ENCODE peak calls at places on chromosomes 2 and 18, in nine cellular contexts. C is breast epithelium, E is HCT116, L is GM12878, J is sigmoid colon, P is prostate gland, Z is K562, W is Panc1, H is spleen. X is an unnamed sample.
A peak's percentile ranks its signal among the peaks of the same experiment; 100 is the strongest.

GRCh38 chr2:166373951-166374350 is 1.8 kb downstream of the SCN9A start:
- DNase-seq in E (no peak), C (no peak), H (no peak), L (no peak), J (no peak), Z (peak; percentile 84), W (no peak), P (no peak), X (peak; percentile 9)

GRCh38 chr2:228657807-228658402 is 476.4 kb upstream of the SPHKAP start:
- DNase-seq in E (peak; percentile 24), H (no peak), Z (no peak), P (no peak), J (no peak), C (no peak), L (peak; percentile 3), W (peak; percentile 10), X (no peak)

GRCh38 chr2:48195168-48195567 is 288.9 kb upstream of the FBXO11 start:
- DNase-seq in P (no peak), L (no peak), Z (no peak), E (no peak), W (no peak), J (no peak), H (no peak), C (no peak), X (no peak)

GRCh38 chr18:78133729-78134128 is 845.9 kb upstream of the SALL3 start:
- DNase-seq in L (no peak), E (no peak), Z (no peak), H (no peak), W (no peak), J (no peak), P (no peak), C (no peak), X (no peak)

GRCh38 chr2:1649103-1649870 is 95.0 kb downstream of the PXDN start:
- DNase-seq in C (no peak), W (no peak), H (peak; percentile 66), E (no peak), L (no peak), Z (no peak), P (no peak), J (peak; percentile 66), X (no peak)

GRCh38 chr2:180016937-180017336 is 9.8 kb upstream of the CWC22 start:
- DNase-seq in H (no peak), E (no peak), C (no peak), L (no peak), J (no peak), W (no peak), Z (no peak), P (no peak), X (no peak)

GRCh38 chr2:226660524-226660923 is 139.1 kb downstream of the IRS1 start:
- DNase-seq in H (no peak), L (no peak), Z (no peak), P (no peak), E (no peak), W (no peak), C (peak; percentile 62), J (peak; percentile 85), X (peak; percentile 42)

GRCh38 chr2:217166241-217166640 is 306.4 kb upstream of the TNP1 start:
- DNase-seq in C (no peak), Z (peak; percentile 21), E (peak; percentile 32), W (peak; percentile 1), P (no peak), H (no peak), L (peak; percentile 15), J (no peak), X (no peak)

DNA sequence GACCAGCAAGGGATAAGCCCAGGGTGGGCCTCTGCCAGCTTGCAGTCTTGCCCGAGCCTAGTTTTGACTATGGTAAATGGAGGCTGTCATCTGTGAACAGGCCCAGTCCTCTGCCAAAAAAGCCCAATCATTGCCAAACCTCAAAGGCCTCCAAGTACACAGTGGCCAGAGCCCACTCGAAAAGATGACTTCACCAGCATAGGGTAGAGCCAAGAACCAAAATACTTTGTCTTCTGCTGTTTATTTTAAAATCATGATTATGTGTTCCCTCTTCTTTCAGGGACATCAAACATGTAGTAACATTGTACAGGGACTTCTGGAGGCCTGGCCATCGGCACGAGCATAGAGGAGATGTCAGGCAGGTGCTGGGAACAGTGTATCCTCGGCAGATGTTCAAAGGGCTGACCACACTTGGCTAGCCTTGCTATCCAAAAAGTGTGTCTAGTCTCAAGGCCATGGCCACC is 65.9 kb downstream of the TTC32 start:
- DNase-seq in L (no peak), P (no peak), Z (no peak), E (no peak), W (no peak), C (peak; percentile 75), J (peak; percentile 88), H (no peak), X (no peak)
- TF ChIP-seq POLR2AphosphoS5 in L (no peak), P (peak; percentile 77), Z (no peak), E (no peak), W (no peak), C (no peak), J (peak; percentile 99), H (no peak), X (peak; percentile 93)

DNA sequence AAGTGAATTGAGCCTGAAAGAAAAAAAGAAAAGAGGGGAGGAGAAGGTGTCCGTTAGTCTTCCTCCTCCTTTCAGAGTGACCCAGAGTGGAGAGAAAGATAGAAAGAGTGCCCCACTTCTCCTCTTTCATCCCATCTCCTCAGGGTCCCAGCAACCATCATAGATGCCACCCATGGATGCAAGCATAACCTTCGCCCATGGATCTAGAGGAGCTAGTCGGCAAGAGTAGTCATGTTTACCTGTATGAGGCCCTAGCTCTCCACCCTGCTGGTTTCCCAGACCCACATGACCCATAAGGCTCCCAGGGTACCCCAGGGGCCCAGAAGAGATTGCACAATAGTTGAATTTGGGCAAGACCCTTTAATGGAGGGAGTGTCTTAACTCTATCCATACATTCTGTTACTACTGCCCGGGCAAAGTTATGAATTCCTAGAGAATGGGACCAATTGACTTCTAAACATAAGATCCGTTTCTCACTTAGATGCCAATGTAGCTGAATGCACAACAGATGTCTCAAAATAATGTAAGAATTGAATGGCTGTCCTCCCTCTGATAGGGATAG is 56.1 kb upstream of the CDCA7 start:
- DNase-seq in Z (peak; percentile 23), P (no peak), W (no peak), E (peak; percentile 33), L (no peak), H (no peak), J (no peak), C (no peak), X (no peak)
- H3K4me1 ChIP-seq in Z (peaks cover 6% of the 10 kb centered on the region), P (no peaks in the 10 kb centered on the region), W (no peaks in the 10 kb centered on the region), E (no peaks in the 10 kb centered on the region), L (no peaks in the 10 kb centered on the region), H (no peaks in the 10 kb centered on the region), J (no peaks in the 10 kb centered on the region), C (no peaks in the 10 kb centered on the region), X (no peaks in the 10 kb centered on the region)

DNA sequence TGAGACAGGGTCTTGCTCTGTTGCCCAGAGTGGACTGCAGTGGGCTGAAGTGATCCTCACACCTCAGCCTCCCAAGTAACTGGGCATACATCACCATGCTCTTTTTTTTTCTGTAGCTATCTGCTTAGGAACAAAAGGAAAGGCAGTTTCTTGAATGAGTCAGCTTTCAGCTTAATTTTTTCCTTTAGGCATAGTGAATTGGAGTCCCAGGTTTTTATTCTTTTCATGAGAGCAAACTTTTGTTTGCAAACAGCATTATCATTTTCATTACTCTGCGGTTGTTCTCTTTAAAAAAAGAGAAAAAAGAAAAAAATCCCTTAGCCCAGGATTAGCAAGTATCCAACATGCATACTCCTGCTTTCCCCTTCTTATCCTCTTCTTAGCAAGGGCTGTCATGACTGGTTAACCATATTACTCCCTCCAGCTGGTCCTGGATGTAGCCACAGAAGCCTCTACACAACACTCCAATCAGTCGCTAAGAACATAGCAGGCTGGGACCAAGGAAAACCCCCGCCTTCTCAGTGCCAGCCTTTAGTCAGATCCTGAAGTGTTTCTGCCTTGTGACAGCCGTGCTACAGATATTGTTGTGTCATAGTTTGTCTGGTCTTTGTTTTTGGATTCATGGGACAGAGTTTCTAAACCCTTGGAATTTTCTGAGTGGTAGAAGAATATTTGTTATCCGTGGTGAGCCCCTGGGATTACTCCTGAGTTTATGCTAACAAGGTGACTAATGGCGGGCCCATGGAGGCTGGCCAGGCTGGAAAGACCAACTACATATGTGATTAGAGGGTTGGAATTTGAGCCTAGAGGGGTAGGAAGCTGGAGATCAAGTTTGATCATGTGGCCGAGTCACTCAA is 23.3 kb upstream of the ST3GAL5 start:
- DNase-seq in W (no peak), C (no peak), J (no peak), E (no peak), P (no peak), L (no peak), H (no peak), Z (no peak), X (no peak)
- TF ChIP-seq POLR2AphosphoS5 in W (no peak), C (no peak), J (peak; percentile 48), E (no peak), P (no peak), L (no peak), H (no peak), Z (no peak), X (no peak)

DNA sequence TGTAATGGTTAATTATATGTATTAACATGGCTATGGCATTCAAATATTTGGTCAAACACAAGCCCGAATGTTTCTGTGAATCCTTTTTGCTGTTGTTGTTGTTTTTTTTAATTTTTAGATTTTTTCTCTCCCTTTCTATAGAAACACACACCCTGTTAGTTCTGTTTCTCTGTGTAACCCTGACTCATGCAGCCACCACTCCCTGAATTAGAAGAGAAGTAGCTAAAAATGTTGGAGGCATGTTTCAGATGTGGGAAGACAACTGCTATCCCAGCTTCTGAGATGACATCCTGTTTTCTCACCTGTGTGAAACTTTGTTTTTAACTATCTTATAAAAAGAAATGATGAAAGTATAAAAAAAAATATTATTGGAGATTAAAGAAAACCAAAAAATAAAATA is 219.6 kb upstream of the RGPD4 start:
- DNase-seq in P (no peak), H (no peak), E (no peak), C (no peak), J (no peak), W (no peak), Z (no peak), L (no peak), X (no peak)
- H3K4me1 ChIP-seq in P (no peaks in the 10 kb centered on the region), H (no peaks in the 10 kb centered on the region), E (no peaks in the 10 kb centered on the region), C (no peaks in the 10 kb centered on the region), J (no peaks in the 10 kb centered on the region), W (no peaks in the 10 kb centered on the region), Z (no peaks in the 10 kb centered on the region), L (no peaks in the 10 kb centered on the region), X (no peaks in the 10 kb centered on the region)

GRCh38 chr2:159497256-159497655 is 119.1 kb downstream of the BAZ2B start:
- DNase-seq in E (peak; percentile 82), J (no peak), L (no peak), Z (peak; percentile 75), P (no peak), H (no peak), W (no peak), C (no peak), X (no peak)
- TF ChIP-seq POLR2AphosphoS5 in E (peak; percentile 50), J (peak; percentile 49), L (no peak), Z (peak; percentile 91), P (peak; percentile 11), H (no peak), W (no peak), C (peak; percentile 35), X (peak; percentile 33)

GRCh38 chr2:134120160-134120717 is 133.6 kb upstream of the MGAT5 start:
- DNase-seq in J (no peak), E (no peak), Z (peak; percentile 23), P (no peak), W (no peak), C (no peak), L (no peak), H (peak; percentile 91), X (no peak)
- H3K4me1 ChIP-seq in J (peaks cover 22% of the 10 kb centered on the region), E (peaks cover 16% of the 10 kb centered on the region), Z (peaks cover 11% of the 10 kb centered on the region), P (peaks cover 2% of the 10 kb centered on the region), W (peaks cover 10% of the 10 kb centered on the region), C (no peaks in the 10 kb centered on the region), L (peaks cover 25% of the 10 kb centered on the region), H (peaks cover 59% of the 10 kb centered on the region), X (peaks cover 51% of the 10 kb centered on the region)